ENCODE peak calls at places on chromosomes 16 and 17, in four cellular contexts. T is K562, H is GM12878, M is H1. A is an unnamed sample.

GRCh38 chr17:18258356-18259038 is at the start of gene FLII:
- DNase-seq in M (peak), T (peak), H (no peak), A (peak)

GRCh38 chr16:53949716-53950410 is 245.9 kb downstream of the FTO start:
- DNase-seq in H (no peak), T (no peak), M (no peak), A (peak)

GRCh38 chr16:70577256-70577698 is 53.7 kb downstream of the SF3B3 start:
- DNase-seq in M (peak), H (no peak), T (no peak), A (no peak)

GRCh38 chr16:84838383-84838948 is 18.7 kb downstream of the CRISPLD2 start:
- DNase-seq in M (no peak), T (no peak), H (no peak), A (no peak)

GRCh38 chr16:11752856-11753255 is 10.2 kb upstream of the TXNDC11 start:
- DNase-seq in M (no peak), H (no peak), T (no peak), A (no peak)

GRCh38 chr16:84306564-84306963 is 11.9 kb downstream of the WFDC1 start:
- DNase-seq in T (no peak), M (no peak), H (no peak), A (no peak)

GRCh38 chr17:80708497-80708896 is 163.9 kb downstream of the RPTOR start:
- DNase-seq in H (no peak), T (no peak), M (no peak), A (no peak)

GRCh38 chr16:62036101-62036806 is at the start of gene CDH8:
- DNase-seq in H (no peak), T (no peak), M (peak), A (no peak)

GRCh38 chr17:60137731-60138130 is 12.0 kb upstream of the CA4 start:
- DNase-seq in T (no peak), H (no peak), M (peak), A (no peak)

GRCh38 chr17:81267390-81268067 is 27.6 kb downstream of the SLC38A10 start:
- DNase-seq in T (no peak), H (no peak), M (no peak), A (no peak)

GRCh38 chr17:34990921-34991365 is 10.6 kb downstream of the LIG3 start:
- DNase-seq in M (no peak), T (no peak), H (no peak), A (no peak)

GRCh38 chr16:84995666-84996065 is 15.7 kb downstream of the ZDHHC7 start:
- DNase-seq in T (no peak), H (no peak), M (no peak), A (no peak)

GRCh38 chr16:24721830-24722238 is 7.6 kb upstream of the TNRC6A start:
- DNase-seq in M (no peak), H (no peak), T (no peak), A (no peak)

GRCh38 chr17:14061666-14062560 is 7.4 kb upstream of the COX10 start:
- DNase-seq in H (no peak), T (no peak), M (no peak), A (no peak)

GRCh38 chr17:80081596-80081995 is 19.8 kb upstream of the GAA start:
- DNase-seq in H (no peak), M (no peak), T (no peak), A (no peak)

GRCh38 chr17:67615011-67615561 is 102.7 kb upstream of the NOL11 start:
- DNase-seq in T (no peak), H (no peak), M (no peak), A (no peak)

GRCh38 chr16:51434567-51435198 is 283.6 kb upstream of the SALL1 start:
- DNase-seq in T (no peak), M (no peak), H (no peak), A (no peak)

GRCh38 chr17:42184717-42185496 is at the start of gene HCRT:
- DNase-seq in H (no peak), T (no peak), M (no peak), A (no peak)

GRCh38 chr17:45228985-45229517 is 7.4 kb downstream of the FMNL1 start:
- DNase-seq in H (peak), T (peak), M (no peak), A (peak)

GRCh38 chr17:41987642-41988041 is 21.0 kb downstream of the CNP start:
- DNase-seq in M (no peak), H (no peak), T (no peak), A (no peak)

GRCh38 chr17:7318121-7318860 is 3.1 kb upstream of the GPS2 start:
- DNase-seq in M (no peak), H (no peak), T (no peak), A (no peak)

GRCh38 chr17:45131616-45132301 is 556 bp downstream of the PLCD3 start:
- DNase-seq in H (no peak), T (peak), M (peak), A (no peak)

GRCh38 chr17:44086364-44087311 is 16.1 kb downstream of the G6PC3 start:
- DNase-seq in M (no peak), T (peak), H (no peak), A (peak)

GRCh38 chr17:50206604-50207293 is 5.3 kb upstream of the COL1A1 start:
- DNase-seq in M (peak), T (peak), H (no peak), A (no peak)

GRCh38 chr17:47335101-47335936 is 11.6 kb downstream of the EFCAB13 start:
- DNase-seq in M (no peak), T (no peak), H (no peak), A (no peak)

GRCh38 chr17:79072544-79072943 is 2.1 kb upstream of the ENGASE start:
- DNase-seq in T (no peak), M (no peak), H (no peak), A (no peak)

GRCh38 chr17:77164483-77165030 is 23.8 kb downstream of the SEC14L1 start:
- DNase-seq in M (no peak), T (no peak), H (no peak), A (peak)

GRCh38 chr16:57530531-57531252 is 5.7 kb downstream of the CCDC102A start:
- DNase-seq in M (no peak), T (no peak), H (no peak), A (no peak)

GRCh38 chr17:40821536-40821935 is 878 bp downstream of the KRT10 start:
- DNase-seq in T (no peak), H (no peak), M (no peak), A (no peak)

DNA sequence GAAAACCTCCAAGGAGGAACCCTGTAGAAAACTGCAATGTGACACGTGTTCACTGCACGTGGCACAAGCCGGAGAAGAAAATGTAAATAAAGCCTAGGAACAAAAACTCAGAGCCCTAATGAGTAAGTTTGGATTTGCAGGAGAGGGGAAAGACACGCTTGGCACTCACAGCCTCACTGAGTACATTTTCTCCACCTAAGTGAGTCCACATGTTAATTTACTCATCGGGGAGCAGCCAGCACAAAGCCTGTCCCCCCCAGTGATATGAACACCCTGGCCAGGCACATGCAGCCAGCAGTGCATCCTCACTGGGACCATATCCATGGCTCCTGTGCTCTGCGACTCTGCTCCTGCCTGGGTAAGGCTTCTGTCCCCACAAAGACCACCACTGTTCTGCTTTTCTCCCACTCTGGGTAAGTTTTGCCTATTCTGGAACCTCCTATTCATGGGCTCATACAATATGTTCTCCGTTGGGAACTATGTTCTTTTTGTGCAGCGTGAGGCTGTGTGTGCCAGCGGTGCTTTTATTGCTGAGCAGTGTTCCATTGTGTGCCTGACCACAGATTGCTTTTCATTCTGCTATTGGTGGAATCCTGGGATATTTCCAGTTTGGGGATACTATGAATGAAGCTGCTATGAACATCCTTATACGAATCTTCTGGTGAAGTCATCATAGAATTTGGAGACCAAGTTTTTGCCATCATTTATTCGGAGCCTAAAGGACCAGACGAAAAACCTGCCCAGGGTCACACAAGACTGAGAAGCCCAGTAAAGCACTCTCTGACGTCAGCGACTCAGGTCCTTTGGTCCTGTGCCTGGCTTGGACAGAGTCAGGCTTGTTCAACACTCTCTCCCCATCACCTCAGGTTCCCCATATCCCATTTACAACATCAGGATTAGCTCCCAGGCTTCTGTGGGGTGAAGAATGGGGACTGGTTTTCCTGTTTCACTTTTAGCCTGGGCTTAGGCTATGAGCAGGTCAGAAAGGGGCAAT is 53.3 kb downstream of the RNF112 start:
- DNase-seq in M (no peak), H (no peak), T (no peak), A (no peak)
- TF ChIP-seq YY1 in M (no peak), H (no peak), T (no peak), A (no peak)

GRCh38 chr16:4800290-4801041 is 2.0 kb downstream of the ROGDI start:
- DNase-seq in M (no peak), T (peak), H (no peak), A (peak)
- TF ChIP-seq KDM1A in M (no peak), T (no peak), H (no peak), A (no peak)

GRCh38 chr16:73771676-73772075 is 524.9 kb upstream of the PSMD7 start:
- DNase-seq in H (no peak), T (no peak), M (no peak), A (no peak)

GRCh38 chr16:73771196-73771595 is 525.4 kb upstream of the PSMD7 start:
- DNase-seq in M (no peak), H (no peak), T (no peak), A (no peak)

GRCh38 chr16:73768786-73769203 is 527.8 kb upstream of the PSMD7 start:
- DNase-seq in M (no peak), T (no peak), H (no peak), A (no peak)
- TF ChIP-seq YY1 in M (no peak), T (no peak), H (no peak), A (no peak)

GRCh38 chr17:33519692-33520091 is 226.6 kb upstream of the ASIC2 start:
- DNase-seq in T (peak), H (no peak), M (no peak), A (no peak)

GRCh38 chr17:33521784-33522183 is 228.7 kb upstream of the ASIC2 start:
- DNase-seq in H (no peak), T (peak), M (peak), A (no peak)

GRCh38 chr17:33522623-33523022 is 229.5 kb upstream of the ASIC2 start:
- DNase-seq in T (peak), H (no peak), M (peak), A (no peak)

GRCh38 chr17:33523577-33523981 is 230.5 kb upstream of the ASIC2 start:
- DNase-seq in M (no peak), H (no peak), T (no peak), A (no peak)

GRCh38 chr17:33520404-33521032 is 227.4 kb upstream of the ASIC2 start:
- DNase-seq in T (peak), M (peak), H (no peak), A (peak)
- TF ChIP-seq KDM1A in T (no peak), M (no peak), H (no peak), A (no peak)

GRCh38 chr17:64198711-64199110 is 64.3 kb downstream of the TEX2 start:
- DNase-seq in H (no peak), T (no peak), M (no peak), A (no peak)

GRCh38 chr17:64203630-64204029 is 59.4 kb downstream of the TEX2 start:
- DNase-seq in M (no peak), H (no peak), T (no peak), A (no peak)

GRCh38 chr17:64202683-64203430 is 60.2 kb downstream of the TEX2 start:
- DNase-seq in M (no peak), T (no peak), H (no peak), A (peak)

GRCh38 chr17:64196626-64197025 is 66.4 kb downstream of the TEX2 start:
- DNase-seq in H (no peak), T (no peak), M (no peak), A (no peak)

DNA sequence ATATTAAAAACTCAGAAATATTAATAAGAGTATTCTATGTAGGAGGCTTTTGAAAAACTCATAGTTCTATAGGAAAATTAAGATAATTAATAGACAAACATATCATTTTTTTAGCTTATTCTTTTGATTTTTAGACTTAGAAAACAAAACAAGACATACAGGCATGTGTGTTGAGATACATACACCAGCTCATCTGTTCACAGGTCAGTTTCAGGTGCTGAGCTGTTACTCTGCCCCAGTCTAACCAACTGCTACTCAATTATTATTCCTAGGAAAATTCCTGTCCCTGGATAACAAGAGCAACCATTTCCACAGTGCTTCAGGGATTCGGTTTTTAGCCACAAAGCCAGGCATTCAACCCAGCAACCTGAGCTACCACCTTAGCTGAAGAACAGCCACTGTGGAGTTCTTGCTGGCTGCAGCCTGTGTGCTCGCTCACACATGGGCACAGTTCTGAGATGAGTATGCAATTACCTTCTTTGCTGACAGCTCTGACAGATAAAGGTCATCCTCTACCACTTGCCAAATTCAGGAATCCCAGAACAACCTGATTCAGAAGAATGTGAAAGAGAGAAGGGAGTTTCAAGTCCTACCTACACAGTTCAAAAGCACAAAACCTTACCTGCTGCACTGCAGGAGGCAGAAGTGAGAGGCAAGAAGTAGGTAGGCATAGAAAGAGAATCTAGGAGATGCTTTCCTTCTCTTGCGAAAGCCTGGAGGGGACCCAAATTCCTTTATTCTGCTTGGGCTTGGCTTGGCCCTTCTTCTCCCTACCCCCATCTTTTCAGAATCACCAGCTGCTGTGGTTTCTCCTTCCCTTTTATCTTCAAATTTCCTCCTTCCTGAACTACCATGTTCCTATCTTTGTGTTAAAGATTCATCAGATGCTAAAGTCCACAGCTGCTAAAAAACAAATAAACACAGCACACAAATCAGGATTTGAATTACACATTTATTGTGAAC is 62.7 kb downstream of the TEX2 start:
- DNase-seq in H (peak), T (no peak), M (no peak), A (no peak)
- TF ChIP-seq YY1 in H (no peak), T (no peak), M (no peak), A (no peak)

DNA sequence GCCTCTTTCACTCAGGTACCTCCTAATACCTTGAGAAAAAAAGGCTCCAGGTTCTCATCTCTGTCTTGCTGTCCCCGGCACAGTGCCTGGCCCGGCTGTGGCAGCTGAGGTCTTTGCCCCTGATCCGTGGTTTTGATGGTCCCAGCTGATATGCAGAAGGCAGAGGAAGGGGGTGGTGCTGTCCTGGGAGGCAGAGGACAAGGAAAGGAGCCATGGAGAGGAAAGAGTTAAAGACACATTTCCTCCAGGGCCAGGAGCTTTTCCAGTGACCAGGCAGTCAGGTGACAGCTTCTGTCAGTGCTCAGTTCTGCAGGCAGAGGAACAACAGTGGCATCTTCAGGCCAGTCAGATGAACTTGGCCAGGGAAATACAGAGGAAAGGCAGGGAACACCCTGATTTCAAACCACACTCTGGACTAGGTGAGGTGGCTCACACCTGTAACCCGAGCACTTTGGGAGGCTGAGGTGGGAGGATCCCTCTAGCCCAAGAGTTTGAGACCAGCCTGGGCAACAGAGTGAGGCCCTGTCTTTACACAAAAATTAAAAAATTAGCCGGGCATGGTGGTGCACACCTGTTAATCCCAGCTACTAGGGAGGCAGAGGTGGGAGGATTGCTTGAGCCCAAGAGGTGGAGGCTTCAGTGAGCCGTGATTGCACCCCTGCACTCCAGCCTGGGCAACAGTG is 3.3 kb upstream of the COG1 start:
- DNase-seq in T (no peak), M (no peak), H (no peak), A (peak)
- TF ChIP-seq KDM1A in T (no peak), M (peak), H (no peak), A (no peak)

DNA sequence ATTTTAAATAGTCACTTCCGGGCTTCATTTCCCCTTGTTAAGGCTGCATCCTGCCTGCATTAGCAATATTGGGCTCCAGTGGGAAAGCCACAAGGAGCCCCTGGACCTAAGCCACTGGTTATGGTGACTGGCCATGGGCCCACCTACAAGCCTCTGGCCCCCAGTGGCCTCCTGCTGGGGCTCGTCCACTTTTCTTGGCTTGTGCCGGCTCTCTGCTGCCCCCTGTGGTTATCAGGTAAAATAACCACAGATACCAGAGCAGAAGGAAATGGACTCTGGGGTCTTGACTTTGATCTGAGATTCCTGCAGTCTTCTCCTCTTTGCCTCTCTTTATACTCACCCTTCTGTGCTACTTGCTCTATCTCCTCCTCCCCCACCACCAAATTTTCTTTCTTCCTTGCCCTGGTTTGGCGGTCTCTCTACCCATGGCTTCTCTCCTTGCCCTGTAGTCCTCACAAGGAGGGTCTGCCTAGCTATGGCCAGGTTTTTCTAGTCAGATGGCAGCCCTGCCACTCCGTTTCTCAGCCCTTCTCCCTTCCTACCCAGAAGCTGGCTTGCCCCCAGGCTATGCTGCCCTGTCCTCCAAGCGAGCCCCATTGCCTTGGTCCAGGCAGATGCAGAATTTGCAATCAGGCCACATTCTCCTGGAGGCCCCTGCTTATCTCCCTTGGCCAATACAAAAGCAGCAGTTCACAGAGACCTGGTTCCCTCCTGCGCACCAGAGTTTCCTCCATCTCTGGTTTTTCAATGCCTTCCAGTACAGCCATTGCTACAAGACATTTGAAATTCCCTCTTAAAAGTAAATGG is 82.9 kb upstream of the RCVRN start:
- DNase-seq in T (peak), M (peak), H (no peak), A (peak)
- TF ChIP-seq YY1 in T (no peak), M (no peak), H (peak), A (no peak)

GRCh38 chr17:6098466-6099180 is 28.4 kb downstream of the WSCD1 start:
- DNase-seq in H (no peak), T (no peak), M (no peak), A (no peak)
- TF ChIP-seq KDM1A in H (no peak), T (no peak), M (no peak), A (no peak)

GRCh38 chr17:65538679-65539529 is 22.5 kb downstream of the AXIN2 start:
- DNase-seq in M (no peak), H (no peak), T (no peak), A (no peak)

GRCh38 chr17:65539867-65540266 is 21.6 kb downstream of the AXIN2 start:
- DNase-seq in M (no peak), H (no peak), T (no peak), A (no peak)

GRCh38 chr17:65536573-65537342 is 24.7 kb downstream of the AXIN2 start:
- DNase-seq in M (no peak), H (no peak), T (no peak), A (no peak)

GRCh38 chr17:65537343-65537844 is 24.1 kb downstream of the AXIN2 start:
- DNase-seq in M (no peak), T (no peak), H (no peak), A (no peak)

GRCh38 chr17:65537845-65538678 is 23.4 kb downstream of the AXIN2 start:
- DNase-seq in H (no peak), M (no peak), T (peak), A (no peak)
- TF ChIP-seq YY1 in H (no peak), M (no peak), T (no peak), A (no peak)

A was measured in HepG2.